ENCODE peak calls at places on chromosomes 4 and X, in six cellular contexts. H, G, Y, E, S and U are unnamed samples.

GRCh38 chr4:185307136-185307950 is 88.4 kb downstream of the LRP2BP start:
- DNase-seq in H (no peak), G (peak), Y (peak), E (no peak), S (no peak), U (peak)

GRCh38 chrX:110081740-110082139 is 78.8 kb downstream of the TMEM164 start:
- DNase-seq in H (peak), G (no peak), Y (peak), E (peak), S (no peak), U (no peak)

GRCh38 chrX:30141966-30142365 is 73.4 kb upstream of the MAGEB2 start:
- DNase-seq in H (no peak), G (peak), Y (peak), E (no peak), S (no peak), U (no peak)

GRCh38 chr4:140130677-140131076 is 23.3 kb downstream of the MAML3 start:
- DNase-seq in H (no peak), G (no peak), Y (peak), E (no peak), S (no peak), U (no peak)

GRCh38 chr4:39312821-39313220 is 53.3 kb downstream of the RFC1 start:
- DNase-seq in H (no peak), G (no peak), Y (no peak), E (no peak), S (no peak), U (no peak)

GRCh38 chrX:50812995-50813842 is 775 bp downstream of the SHROOM4 start:
- DNase-seq in H (peak), G (no peak), Y (no peak), E (peak), S (peak), U (peak)

GRCh38 chr4:144716778-144717177 is 70.8 kb downstream of the HHIP start:
- DNase-seq in H (no peak), G (no peak), Y (no peak), E (no peak), S (no peak), U (no peak)

GRCh38 chr4:184064877-184065276 is 152.8 kb downstream of the ENPP6 start:
- DNase-seq in H (no peak), G (no peak), Y (no peak), E (no peak), S (no peak), U (no peak)

GRCh38 chrX:2492536-2493218 is 8.1 kb downstream of the DHRSX start:
- DNase-seq in H (no peak), G (no peak), Y (no peak), E (peak), S (no peak), U (no peak)

GRCh38 chr4:40564004-40564403 is 65.7 kb downstream of the RBM47 start:
- DNase-seq in H (peak), G (no peak), Y (no peak), E (no peak), S (no peak), U (no peak)

GRCh38 chrX:42725196-42725595 is 52.8 kb downstream of the PPP1R2C start:
- DNase-seq in H (no peak), G (no peak), Y (no peak), E (no peak), S (no peak), U (no peak)

GRCh38 chrX:17377795-17378194 is 2.8 kb downstream of the NHS start:
- DNase-seq in H (no peak), G (no peak), Y (no peak), E (no peak), S (no peak), U (no peak)

GRCh38 chrX:17923546-17923945 is 62.4 kb upstream of the RAI2 start:
- DNase-seq in H (no peak), G (no peak), Y (peak), E (no peak), S (no peak), U (no peak)

GRCh38 chr4:162706051-162706450 is 460.6 kb downstream of the NAF1 start:
- DNase-seq in H (no peak), G (no peak), Y (no peak), E (no peak), S (no peak), U (no peak)

GRCh38 chr4:116055857-116056827 is 942.7 kb upstream of the NDST4 start:
- DNase-seq in H (no peak), G (peak), Y (no peak), E (no peak), S (no peak), U (no peak)
- TF ChIP-seq CTCF in H (no peak), G (peak), Y (peak), E (no peak), S (no peak), U (no peak)

DNA sequence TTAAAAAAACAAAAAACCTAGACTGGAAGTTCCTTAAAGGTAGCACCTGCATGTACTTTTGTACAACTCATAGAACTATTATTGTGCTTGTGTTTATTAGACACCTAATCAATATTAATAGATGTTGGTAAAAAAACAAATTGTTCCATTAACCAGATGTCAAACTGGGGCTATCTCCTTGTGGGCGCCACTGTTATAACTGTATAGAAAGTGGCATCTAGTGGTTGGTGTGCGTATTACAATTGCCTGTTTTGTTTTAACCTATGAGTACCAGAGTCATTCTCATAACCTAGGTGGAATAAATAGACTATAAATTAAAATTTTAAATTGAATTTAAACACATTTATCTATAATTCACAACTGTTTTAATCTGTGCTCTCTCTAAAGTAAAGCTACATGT is 97.4 kb downstream of the COL4A5 start:
- DNase-seq in H (no peak), G (peak), Y (peak), E (no peak), S (no peak), U (peak)
- TF ChIP-seq CTCF in H (peak), G (peak), Y (peak), E (no peak), S (no peak), U (peak)

DNA sequence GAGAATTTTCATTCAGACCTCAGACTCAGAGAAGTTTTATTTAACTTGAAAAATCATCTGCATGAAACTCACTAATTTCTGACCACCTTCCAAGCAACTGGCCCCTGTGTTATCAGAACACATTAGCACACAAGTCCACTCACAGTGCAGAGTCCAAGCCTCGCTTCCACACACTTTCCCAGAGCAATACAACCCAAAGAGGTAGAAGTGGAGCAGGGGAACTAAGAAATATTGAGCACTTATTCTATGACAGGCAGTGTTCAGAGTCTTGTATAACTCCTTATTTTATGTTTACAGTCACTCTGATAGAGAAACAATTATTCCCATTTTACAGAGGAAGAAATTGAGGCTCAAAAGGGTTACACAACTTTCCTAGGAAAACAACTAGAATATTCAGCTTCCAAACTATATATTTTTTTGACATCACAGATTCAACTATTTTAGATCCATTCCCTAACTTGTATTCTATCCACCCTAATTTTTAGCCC is 18.3 kb upstream of the TMEM154 start:
- DNase-seq in H (no peak), G (no peak), Y (no peak), E (no peak), S (no peak), U (no peak)
- TF ChIP-seq CTCF in H (no peak), G (no peak), Y (no peak), E (no peak), S (no peak), U (no peak)

GRCh38 chrX:106791495-106791894 is 11.0 kb upstream of the TBC1D8B start:
- DNase-seq in H (no peak), G (peak), Y (no peak), E (no peak), S (no peak), U (no peak)
- TF ChIP-seq CTCF in H (no peak), G (peak), Y (peak), E (no peak), S (peak), U (no peak)

GRCh38 chrX:112731793-112732192 is 52.1 kb upstream of the LHFPL1 start:
- DNase-seq in H (no peak), G (peak), Y (no peak), E (no peak), S (no peak), U (no peak)
- TF ChIP-seq CTCF in H (no peak), G (peak), Y (no peak), E (no peak), S (no peak), U (no peak)

GRCh38 chrX:100424012-100424411 is 13.9 kb upstream of the PCDH19 start:
- DNase-seq in H (no peak), G (no peak), Y (no peak), E (no peak), S (no peak), U (no peak)
- TF ChIP-seq CTCF in H (no peak), G (no peak), Y (no peak), E (no peak), S (no peak), U (no peak)

GRCh38 chrX:38717871-38718270 is 83.4 kb upstream of the MID1IP1 start:
- DNase-seq in H (no peak), G (peak), Y (peak), E (no peak), S (peak), U (peak)
- TF ChIP-seq CTCF in H (peak), G (peak), Y (peak), E (no peak), S (peak), U (peak)

DNA sequence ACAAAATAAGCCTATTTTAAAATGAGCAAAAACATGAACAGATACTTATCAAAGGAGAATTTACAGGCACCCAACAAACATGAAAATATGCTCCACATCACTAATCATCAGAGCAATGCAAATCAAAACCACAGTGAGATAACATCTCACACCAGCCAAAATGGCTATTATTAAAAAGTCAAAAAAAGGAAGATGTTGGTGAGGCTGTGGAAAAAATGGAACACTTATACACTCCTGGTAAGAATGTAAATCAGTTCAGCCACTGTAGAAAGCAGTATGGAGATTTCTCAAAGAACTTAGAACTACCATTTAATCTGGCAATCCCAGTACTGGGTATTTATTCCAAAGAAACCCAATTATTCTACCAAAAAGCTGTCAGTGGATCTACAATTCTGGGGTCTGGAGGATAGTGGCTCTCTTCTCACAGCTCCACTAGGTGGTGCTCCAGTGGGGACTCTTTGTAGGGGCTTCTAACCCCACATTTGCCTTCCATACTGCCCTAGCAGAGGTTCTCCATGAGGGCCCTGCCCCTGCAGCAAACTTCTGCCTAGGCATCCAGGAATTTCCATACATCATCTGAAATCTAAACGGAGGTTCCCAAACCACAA is 9.1 kb upstream of the ZNF732 start:
- DNase-seq in H (no peak), G (no peak), Y (no peak), E (no peak), S (no peak), U (no peak)
- TF ChIP-seq CTCF in H (no peak), G (peak), Y (no peak), E (no peak), S (no peak), U (no peak)

DNA sequence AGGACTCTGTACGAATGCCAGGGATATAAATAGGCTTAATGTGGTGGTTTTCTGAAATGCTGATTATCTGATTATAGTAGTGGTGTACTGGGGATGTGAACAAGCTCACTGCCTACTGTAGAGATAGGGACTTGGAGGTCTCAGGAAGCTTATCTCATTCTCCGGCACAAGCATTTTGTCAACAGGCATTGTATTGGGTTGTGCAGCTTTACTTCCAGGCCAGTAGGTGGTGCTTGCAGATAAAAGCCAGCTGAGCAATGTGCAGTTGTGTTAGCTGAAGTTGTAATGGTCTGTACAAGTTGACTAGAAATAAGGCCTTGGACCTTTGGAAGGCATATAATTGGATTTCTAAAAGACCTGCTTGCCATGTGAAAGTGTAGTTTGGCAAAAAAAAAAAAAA is 49.5 kb upstream of the TMLHE start:
- DNase-seq in H (no peak), G (no peak), Y (no peak), E (no peak), S (no peak), U (no peak)
- TF ChIP-seq CTCF in H (no peak), G (peak), Y (no peak), E (no peak), S (no peak), U (no peak)

GRCh38 chr4:17597517-17597916 is 16.9 kb upstream of the MED28 start:
- DNase-seq in H (no peak), G (no peak), Y (no peak), E (no peak), S (no peak), U (no peak)
- TF ChIP-seq CTCF in H (no peak), G (peak), Y (no peak), E (no peak), S (no peak), U (no peak)